ENCODE peak calls at places on chromosomes 16 and 17, in eight cellular contexts. One of them, this sample, is unnamed.

GRCh38 chr16:27428035-27428785 is 26.2 kb downstream of the IL21R start:
- DNase-seq in H1: peak; percentile 46
- DNase-seq in A673: no peak
- DNase-seq in pancreas: no peak
- DNase-seq in left ventricle myocardium inferior: no peak
- DNase-seq in HCT116: no peak
- DNase-seq in astrocyte: no peak
- DNase-seq in IMR-90: no peak
- DNase-seq in this sample: no peak

GRCh38 chr16:51155901-51156810 is 5.1 kb upstream of the SALL1 start:
- DNase-seq in H1: peak; percentile 70
- DNase-seq in left ventricle myocardium inferior: no peak
- DNase-seq in A673: peak; percentile 53
- DNase-seq in HCT116: no peak
- DNase-seq in IMR-90: peak; percentile 49
- DNase-seq in pancreas: no peak
- DNase-seq in astrocyte: peak; percentile 73
- DNase-seq in this sample: no peak

GRCh38 chr16:82755570-82756282 is 129.0 kb downstream of the CDH13 start:
- DNase-seq in IMR-90: no peak
- DNase-seq in A673: no peak
- DNase-seq in pancreas: no peak
- DNase-seq in astrocyte: peak; percentile 23
- DNase-seq in H1: no peak
- DNase-seq in left ventricle myocardium inferior: no peak
- DNase-seq in HCT116: no peak
- DNase-seq in this sample: no peak

GRCh38 chr17:33459078-33459940 is 166.2 kb upstream of the ASIC2 start:
- DNase-seq in H1: no peak
- DNase-seq in A673: no peak
- DNase-seq in left ventricle myocardium inferior: no peak
- DNase-seq in astrocyte: no peak
- DNase-seq in IMR-90: no peak
- DNase-seq in pancreas: no peak
- DNase-seq in HCT116: no peak
- DNase-seq in this sample: no peak

GRCh38 chr17:18129041-18129502 is 20.5 kb downstream of the MYO15A start:
- DNase-seq in left ventricle myocardium inferior: no peak
- DNase-seq in IMR-90: peak; percentile 68
- DNase-seq in astrocyte: peak; percentile 8
- DNase-seq in H1: no peak
- DNase-seq in A673: peak; percentile 33
- DNase-seq in pancreas: no peak
- DNase-seq in HCT116: no peak
- DNase-seq in this sample: no peak

GRCh38 chr17:17783121-17783824 is 53.5 kb downstream of the SREBF1 start:
- DNase-seq in A673: peak; percentile 82
- DNase-seq in astrocyte: peak; percentile 14
- DNase-seq in left ventricle myocardium inferior: peak; percentile 85
- DNase-seq in HCT116: no peak
- DNase-seq in IMR-90: no peak
- DNase-seq in pancreas: peak; percentile 76
- DNase-seq in H1: peak; percentile 83
- DNase-seq in this sample: peak; percentile 65

GRCh38 chr17:52027620-52028019 is 130.9 kb downstream of the CA10 start:
- DNase-seq in astrocyte: peak; percentile 71
- DNase-seq in pancreas: no peak
- DNase-seq in HCT116: no peak
- DNase-seq in H1: no peak
- DNase-seq in IMR-90: no peak
- DNase-seq in A673: no peak
- DNase-seq in left ventricle myocardium inferior: no peak
- DNase-seq in this sample: no peak

GRCh38 chr17:71709974-71710373 is 410.8 kb upstream of the SOX9 start:
- DNase-seq in HCT116: no peak
- DNase-seq in H1: no peak
- DNase-seq in A673: no peak
- DNase-seq in IMR-90: peak; percentile 26
- DNase-seq in left ventricle myocardium inferior: no peak
- DNase-seq in pancreas: no peak
- DNase-seq in astrocyte: peak; percentile 20
- DNase-seq in this sample: no peak

GRCh38 chr16:19177111-19177747 is 9.2 kb downstream of the SYT17 start:
- DNase-seq in pancreas: no peak
- DNase-seq in left ventricle myocardium inferior: no peak
- DNase-seq in A673: no peak
- DNase-seq in astrocyte: no peak
- DNase-seq in IMR-90: no peak
- DNase-seq in HCT116: no peak
- DNase-seq in H1: no peak
- DNase-seq in this sample: no peak

GRCh38 chr17:74862108-74862901 is 2.6 kb upstream of the GRIN2C start:
- DNase-seq in H1: peak; percentile 94
- DNase-seq in astrocyte: no peak
- DNase-seq in left ventricle myocardium inferior: peak; percentile 65
- DNase-seq in A673: peak; percentile 73
- DNase-seq in pancreas: peak; percentile 62
- DNase-seq in HCT116: no peak
- DNase-seq in IMR-90: peak; percentile 9
- DNase-seq in this sample: peak; percentile 71
- H3K4me3 ChIP-seq in H1: no peak overlapping the region
- H3K4me3 ChIP-seq in astrocyte: no peak overlapping the region
- H3K4me3 ChIP-seq in left ventricle myocardium inferior: peak overlapping the region; percentile 60
- H3K4me3 ChIP-seq in A673: no peak overlapping the region
- H3K4me3 ChIP-seq in pancreas: no peak overlapping the region
- H3K4me3 ChIP-seq in HCT116: no peak overlapping the region
- H3K4me3 ChIP-seq in IMR-90: no peak overlapping the region
- H3K4me3 ChIP-seq in this sample: no peak overlapping the region

DNA sequence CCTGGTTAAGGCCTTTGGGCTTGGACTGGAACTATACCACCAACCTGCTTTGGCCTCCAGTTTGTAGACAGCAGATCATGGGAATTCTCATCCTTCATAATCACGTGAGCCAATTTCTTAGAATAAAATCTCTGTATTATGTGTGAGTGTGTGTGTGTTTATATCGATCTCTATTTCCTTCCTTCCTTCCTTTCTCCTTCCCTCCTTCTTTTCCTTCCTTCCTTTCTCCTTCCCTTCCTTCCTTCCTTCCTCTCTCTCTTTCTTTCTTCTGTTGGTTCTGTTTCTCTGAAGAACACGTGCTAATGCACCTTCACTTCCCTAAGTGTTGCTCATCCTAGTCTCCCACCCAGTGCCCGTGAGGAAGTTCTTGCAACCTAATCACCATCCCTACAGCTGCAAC is 35.5 kb upstream of the PHB1 start:
- DNase-seq in IMR-90: no peak
- DNase-seq in H1: no peak
- DNase-seq in HCT116: no peak
- DNase-seq in A673: no peak
- DNase-seq in astrocyte: no peak
- DNase-seq in left ventricle myocardium inferior: no peak
- DNase-seq in pancreas: no peak
- DNase-seq in this sample: no peak
- H3K4me1 ChIP-seq in IMR-90: peaks cover 2% of the 10 kb centered on the region
- H3K4me1 ChIP-seq in H1: peaks cover 2% of the 10 kb centered on the region
- H3K4me1 ChIP-seq in HCT116: peaks cover 5% of the 10 kb centered on the region
- H3K4me1 ChIP-seq in A673: no peaks in the 10 kb centered on the region
- H3K4me1 ChIP-seq in astrocyte: peaks cover 12% of the 10 kb centered on the region
- H3K4me1 ChIP-seq in left ventricle myocardium inferior: peaks cover 5% of the 10 kb centered on the region
- H3K4me1 ChIP-seq in pancreas: no peaks in the 10 kb centered on the region
- H3K4me1 ChIP-seq in this sample: no peaks in the 10 kb centered on the region

GRCh38 chr16:88610080-88610479 is 28.3 kb upstream of the IL17C start:
- DNase-seq in left ventricle myocardium inferior: no peak
- DNase-seq in HCT116: no peak
- DNase-seq in astrocyte: no peak
- DNase-seq in pancreas: no peak
- DNase-seq in IMR-90: no peak
- DNase-seq in H1: no peak
- DNase-seq in A673: no peak
- DNase-seq in this sample: no peak
- TF ChIP-seq CTCF in left ventricle myocardium inferior: no peak
- TF ChIP-seq CTCF in HCT116: peak; percentile 38
- TF ChIP-seq CTCF in astrocyte: peak; percentile 4
- TF ChIP-seq CTCF in pancreas: no peak
- TF ChIP-seq CTCF in IMR-90: peak; percentile 10
- TF ChIP-seq CTCF in H1: peak; percentile 44
- TF ChIP-seq CTCF in A673: no peak
- TF ChIP-seq CTCF in this sample: peak; percentile 45

GRCh38 chr16:21608647-21609328 is 9.4 kb downstream of the METTL9 start:
- DNase-seq in left ventricle myocardium inferior: no peak
- DNase-seq in H1: no peak
- DNase-seq in A673: no peak
- DNase-seq in pancreas: no peak
- DNase-seq in HCT116: no peak
- DNase-seq in astrocyte: no peak
- DNase-seq in IMR-90: no peak
- DNase-seq in this sample: no peak

GRCh38 chr16:21602785-21603184 is 3.4 kb downstream of the METTL9 start:
- DNase-seq in left ventricle myocardium inferior: no peak
- DNase-seq in H1: no peak
- DNase-seq in astrocyte: no peak
- DNase-seq in A673: no peak
- DNase-seq in IMR-90: no peak
- DNase-seq in HCT116: no peak
- DNase-seq in pancreas: no peak
- DNase-seq in this sample: no peak

GRCh38 chr16:21599994-21600773 is 807 bp downstream of the METTL9 start:
- DNase-seq in A673: peak; percentile 39
- DNase-seq in H1: no peak
- DNase-seq in HCT116: no peak
- DNase-seq in astrocyte: peak; percentile 34
- DNase-seq in IMR-90: peak; percentile 46
- DNase-seq in pancreas: no peak
- DNase-seq in left ventricle myocardium inferior: no peak
- DNase-seq in this sample: peak; percentile 11

GRCh38 chr16:21599158-21599993 is at the start of gene METTL9:
- DNase-seq in pancreas: peak; percentile 94
- DNase-seq in HCT116: peak; percentile 61
- DNase-seq in astrocyte: peak; percentile 87
- DNase-seq in left ventricle myocardium inferior: peak; percentile 95
- DNase-seq in A673: peak; percentile 97
- DNase-seq in H1: peak; percentile 94
- DNase-seq in IMR-90: peak; percentile 93
- DNase-seq in this sample: peak; percentile 94

GRCh38 chr16:21603920-21604319 is 4.5 kb downstream of the METTL9 start:
- DNase-seq in H1: no peak
- DNase-seq in A673: no peak
- DNase-seq in IMR-90: peak; percentile 54
- DNase-seq in pancreas: no peak
- DNase-seq in left ventricle myocardium inferior: no peak
- DNase-seq in HCT116: no peak
- DNase-seq in astrocyte: peak; percentile 19
- DNase-seq in this sample: no peak
- H3K4me3 ChIP-seq in H1: no peak overlapping the region
- H3K4me3 ChIP-seq in A673: no peak overlapping the region
- H3K4me3 ChIP-seq in IMR-90: no peak overlapping the region
- H3K4me3 ChIP-seq in pancreas: no peak overlapping the region
- H3K4me3 ChIP-seq in left ventricle myocardium inferior: no peak overlapping the region
- H3K4me3 ChIP-seq in HCT116: no peak overlapping the region
- H3K4me3 ChIP-seq in astrocyte: no peak overlapping the region
- H3K4me3 ChIP-seq in this sample: no peak overlapping the region

GRCh38 chr16:75074415-75074793 is 42.2 kb downstream of the LDHD start:
- DNase-seq in HCT116: no peak
- DNase-seq in astrocyte: no peak
- DNase-seq in left ventricle myocardium inferior: no peak
- DNase-seq in H1: no peak
- DNase-seq in A673: no peak
- DNase-seq in pancreas: no peak
- DNase-seq in IMR-90: no peak
- DNase-seq in this sample: no peak
- H3K4me1 ChIP-seq in HCT116: no peaks in the 10 kb centered on the region
- H3K4me1 ChIP-seq in astrocyte: peaks cover 11% of the 10 kb centered on the region
- H3K4me1 ChIP-seq in left ventricle myocardium inferior: peaks cover 65% of the 10 kb centered on the region
- H3K4me1 ChIP-seq in H1: peaks cover 14% of the 10 kb centered on the region
- H3K4me1 ChIP-seq in A673: peaks cover 5% of the 10 kb centered on the region
- H3K4me1 ChIP-seq in pancreas: peaks cover 5% of the 10 kb centered on the region
- H3K4me1 ChIP-seq in IMR-90: peaks cover 13% of the 10 kb centered on the region
- H3K4me1 ChIP-seq in this sample: peaks cover 32% of the 10 kb centered on the region

GRCh38 chr17:81371910-81372760 is 23.1 kb upstream of the BAHCC1 start:
- DNase-seq in astrocyte: peak; percentile 7
- DNase-seq in A673: no peak
- DNase-seq in H1: no peak
- DNase-seq in HCT116: peak; percentile 35
- DNase-seq in left ventricle myocardium inferior: peak; percentile 71
- DNase-seq in IMR-90: peak; percentile 48
- DNase-seq in pancreas: no peak
- DNase-seq in this sample: peak; percentile 75
- TF ChIP-seq CTCF in astrocyte: no peak
- TF ChIP-seq CTCF in A673: peak; percentile 25
- TF ChIP-seq CTCF in H1: peak; percentile 34
- TF ChIP-seq CTCF in HCT116: peak; percentile 67
- TF ChIP-seq CTCF in left ventricle myocardium inferior: peak; percentile 52
- TF ChIP-seq CTCF in IMR-90: peak; percentile 52
- TF ChIP-seq CTCF in pancreas: peak; percentile 9
- TF ChIP-seq CTCF in this sample: peak; percentile 75

GRCh38 chr17:82664701-82665182 is 16.5 kb upstream of the WDR45B start:
- DNase-seq in A673: no peak
- DNase-seq in IMR-90: no peak
- DNase-seq in H1: no peak
- DNase-seq in HCT116: no peak
- DNase-seq in left ventricle myocardium inferior: no peak
- DNase-seq in pancreas: no peak
- DNase-seq in astrocyte: no peak
- DNase-seq in this sample: no peak
- H3K4me3 ChIP-seq in A673: no peak overlapping the region
- H3K4me3 ChIP-seq in IMR-90: no peak overlapping the region
- H3K4me3 ChIP-seq in H1: no peak overlapping the region
- H3K4me3 ChIP-seq in HCT116: no peak overlapping the region
- H3K4me3 ChIP-seq in left ventricle myocardium inferior: no peak overlapping the region
- H3K4me3 ChIP-seq in pancreas: no peak overlapping the region
- H3K4me3 ChIP-seq in astrocyte: no peak overlapping the region
- H3K4me3 ChIP-seq in this sample: no peak overlapping the region